ENCODE peak calls at places on chromosomes 4 and X, in seven cellular contexts. W, Z, R, U, A, K and F are unnamed samples. For H3K9me2, the result is how much of the 10 kb centered on the place peaks cover.

GRCh38 chr4:24622435-24622834 is 38.1 kb upstream of the DHX15 start:
- DNase-seq in W (no peak), Z (no peak), R (no peak), U (no peak), A (no peak), K (no peak), F (no peak)

GRCh38 chr4:168586926-168587325 is 90.1 kb downstream of the PALLD start:
- DNase-seq in W (no peak), Z (no peak), R (no peak), U (no peak), A (no peak), K (no peak), F (no peak)

GRCh38 chr4:108129226-108129625 is 39.5 kb downstream of the LEF1 start:
- DNase-seq in W (no peak), Z (no peak), R (no peak), U (no peak), A (no peak), K (no peak), F (no peak)

GRCh38 chr4:125101706-125102105 is 213.0 kb upstream of the FAT4 start:
- DNase-seq in W (no peak), Z (peak), R (no peak), U (no peak), A (no peak), K (no peak), F (no peak)

GRCh38 chrX:54045563-54046228 is 1.4 kb upstream of the PHF8 start:
- DNase-seq in W (no peak), Z (no peak), R (no peak), U (no peak), A (no peak), K (no peak), F (no peak)

GRCh38 chr4:120841580-120841979 is 80.9 kb downstream of the PRDM5 start:
- DNase-seq in W (no peak), Z (peak), R (no peak), U (no peak), A (no peak), K (no peak), F (no peak)

GRCh38 chr4:88802138-88802537 is 104.5 kb upstream of the NAP1L5 start:
- DNase-seq in W (no peak), Z (no peak), R (no peak), U (no peak), A (no peak), K (no peak), F (no peak)

GRCh38 chr4:83782591-83782990 is 246.7 kb downstream of the GPAT3 start:
- DNase-seq in W (peak), Z (no peak), R (no peak), U (no peak), A (no peak), K (no peak), F (no peak)

GRCh38 chrX:17656035-17656418 is 81.3 kb upstream of the SCML1 start:
- DNase-seq in W (no peak), Z (peak), R (no peak), U (peak), A (peak), K (no peak), F (no peak)

GRCh38 chrX:76279007-76279406 is 106.1 kb downstream of the PBDC1 start:
- DNase-seq in W (peak), Z (peak), R (peak), U (peak), A (peak), K (peak), F (peak)

GRCh38 chrX:123976671-123977316 is 15.3 kb downstream of the STAG2 start:
- DNase-seq in W (no peak), Z (peak), R (no peak), U (peak), A (peak), K (peak), F (no peak)

GRCh38 chrX:9147086-9147485 is 113.2 kb upstream of the FAM9B start:
- DNase-seq in W (no peak), Z (no peak), R (no peak), U (no peak), A (no peak), K (no peak), F (no peak)

GRCh38 chr4:100008048-100008447 is 58.0 kb upstream of the H2AZ1 start:
- DNase-seq in W (no peak), Z (peak), R (no peak), U (no peak), A (no peak), K (no peak), F (no peak)

GRCh38 chr4:52198356-52198755 is 147.3 kb downstream of the SPATA18 start:
- DNase-seq in W (no peak), Z (no peak), R (no peak), U (no peak), A (no peak), K (no peak), F (no peak)

GRCh38 chrX:38692961-38693360 is 108.3 kb upstream of the MID1IP1 start:
- DNase-seq in W (no peak), Z (no peak), R (no peak), U (no peak), A (no peak), K (no peak), F (no peak)

GRCh38 chr4:79042079-79042674 is 102.9 kb upstream of the PAQR3 start:
- DNase-seq in W (peak), Z (peak), R (peak), U (peak), A (peak), K (peak), F (peak)

GRCh38 chrX:123830309-123830708 is 29.5 kb upstream of the XIAP start:
- DNase-seq in W (no peak), Z (no peak), R (no peak), U (peak), A (peak), K (no peak), F (no peak)

GRCh38 chrX:145609951-145610511 is 207.6 kb upstream of the SLITRK2 start:
- DNase-seq in W (no peak), Z (no peak), R (no peak), U (no peak), A (no peak), K (peak), F (no peak)

GRCh38 chrX:118745570-118745969 is 18.2 kb downstream of the IL13RA1 start:
- DNase-seq in W (no peak), Z (peak), R (no peak), U (no peak), A (no peak), K (no peak), F (no peak)

GRCh38 chrX:125202486-125203378 is 116.9 kb upstream of the TEX13C start:
- DNase-seq in W (no peak), Z (no peak), R (no peak), U (peak), A (peak), K (no peak), F (no peak)

GRCh38 chrX:125193921-125194320 is 125.8 kb upstream of the TEX13C start:
- DNase-seq in W (no peak), Z (no peak), R (no peak), U (no peak), A (no peak), K (no peak), F (no peak)

GRCh38 chrX:125203737-125204578 is 115.7 kb upstream of the TEX13C start:
- DNase-seq in W (no peak), Z (peak), R (no peak), U (peak), A (peak), K (peak), F (peak)

GRCh38 chrX:125203379-125203736 is 116.3 kb upstream of the TEX13C start:
- DNase-seq in W (no peak), Z (peak), R (no peak), U (no peak), A (peak), K (no peak), F (no peak)

GRCh38 chrX:125198546-125198945 is 121.1 kb upstream of the TEX13C start:
- DNase-seq in W (no peak), Z (no peak), R (no peak), U (no peak), A (no peak), K (no peak), F (no peak)
- H3K9me2 ChIP-seq in W (under half), Z (under half), R (under half), U (under half), A (under half), K (under half), F (under half)

GRCh38 chr4:48491514-48492176 is 1.6 kb downstream of the ZAR1 start:
- DNase-seq in W (no peak), Z (no peak), R (no peak), U (no peak), A (peak), K (no peak), F (no peak)

GRCh38 chr4:48493485-48494100 is 3.5 kb downstream of the ZAR1 start:
- DNase-seq in W (no peak), Z (no peak), R (no peak), U (no peak), A (no peak), K (no peak), F (no peak)

GRCh38 chr4:48490012-48490679 is at the start of gene ZAR1:
- DNase-seq in W (no peak), Z (peak), R (no peak), U (peak), A (peak), K (no peak), F (no peak)

GRCh38 chr4:48489683-48490011 is 405 bp upstream of the ZAR1 start:
- DNase-seq in W (no peak), Z (no peak), R (no peak), U (no peak), A (peak), K (no peak), F (no peak)

DNA sequence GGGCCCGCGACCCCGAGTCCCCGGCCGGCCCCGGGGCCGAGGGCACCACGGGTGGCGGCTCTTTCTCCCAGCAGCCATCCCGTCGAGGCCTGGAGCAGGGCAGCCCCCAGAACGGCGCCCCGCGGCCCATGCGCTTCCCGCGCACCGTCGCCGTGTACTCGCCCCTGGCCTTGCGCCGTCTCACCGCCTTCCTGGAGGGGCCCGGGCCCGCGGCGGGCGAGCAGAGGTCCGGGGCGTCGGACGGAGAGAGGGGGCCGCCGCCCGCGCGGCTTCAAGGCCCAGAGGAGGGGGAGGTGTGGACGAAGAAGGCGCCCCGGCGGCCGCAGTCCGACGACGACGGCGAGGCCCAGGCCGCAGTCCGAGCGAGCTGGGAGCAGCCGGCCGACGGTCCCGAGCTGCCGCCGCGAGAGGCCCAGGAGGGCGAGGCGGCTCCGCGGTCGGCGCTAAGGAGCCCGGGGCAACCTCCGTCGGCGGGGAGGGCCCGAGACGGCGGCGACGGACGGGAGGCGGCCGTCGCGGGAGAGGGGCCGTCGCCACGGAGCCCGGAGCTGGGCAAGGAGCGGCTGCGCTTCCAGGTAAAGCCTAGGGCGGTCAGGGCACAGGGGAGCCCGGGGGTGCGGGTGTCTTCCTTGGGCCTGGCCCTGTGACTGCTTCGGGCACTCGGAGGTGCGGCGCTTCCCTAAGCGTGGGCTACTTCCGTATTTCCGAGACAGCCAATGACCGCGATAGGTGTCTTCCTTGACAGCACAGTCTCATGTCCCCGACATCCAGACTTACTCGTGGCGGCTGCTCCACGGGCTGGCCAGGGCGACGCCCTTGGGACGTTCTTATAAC is 845 bp downstream of the ZAR1 start:
- DNase-seq in W (no peak), Z (no peak), R (no peak), U (peak), A (peak), K (no peak), F (no peak)
- TF ChIP-seq EZH2 in W (no peak), Z (no peak), R (no peak), U (peak), A (no peak), K (no peak), F (no peak)

DNA sequence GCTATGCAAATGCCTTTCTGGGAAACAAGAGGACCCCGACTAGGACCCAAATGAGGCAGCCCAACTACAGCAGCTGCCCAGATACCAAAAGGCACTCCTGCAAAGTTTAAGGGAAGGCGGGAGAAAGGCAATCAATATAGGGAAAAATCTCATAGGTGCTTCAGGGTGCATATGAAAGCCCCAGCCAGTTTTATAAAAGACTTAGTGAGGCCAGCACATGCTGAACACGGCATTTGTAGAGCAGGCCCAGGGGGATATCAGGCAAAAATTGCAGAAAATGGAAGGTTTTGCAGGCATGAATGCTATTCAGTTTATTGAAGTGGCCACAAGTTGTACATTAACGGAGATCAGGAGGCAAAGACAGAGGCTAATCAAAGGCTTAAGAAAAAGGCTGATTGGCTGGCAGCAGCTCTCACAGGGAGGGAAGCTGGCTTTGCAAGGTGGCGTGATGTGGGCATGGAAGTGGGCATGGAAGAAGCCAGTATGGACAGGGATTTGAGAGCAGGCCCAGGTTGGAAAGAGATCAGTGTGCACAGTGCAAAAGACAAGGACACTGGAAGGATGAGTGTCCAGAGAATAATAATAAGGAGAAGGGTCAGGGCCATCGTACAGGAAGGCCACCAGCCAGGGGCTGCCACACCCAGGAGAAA is 37.7 kb upstream of the UGT2B7 start:
- DNase-seq in W (no peak), Z (no peak), R (no peak), U (no peak), A (peak), K (no peak), F (no peak)
- H3K9me2 ChIP-seq in W (under half), Z (under half), R (under half), U (under half), A (under half), K (under half), F (under half)

DNA sequence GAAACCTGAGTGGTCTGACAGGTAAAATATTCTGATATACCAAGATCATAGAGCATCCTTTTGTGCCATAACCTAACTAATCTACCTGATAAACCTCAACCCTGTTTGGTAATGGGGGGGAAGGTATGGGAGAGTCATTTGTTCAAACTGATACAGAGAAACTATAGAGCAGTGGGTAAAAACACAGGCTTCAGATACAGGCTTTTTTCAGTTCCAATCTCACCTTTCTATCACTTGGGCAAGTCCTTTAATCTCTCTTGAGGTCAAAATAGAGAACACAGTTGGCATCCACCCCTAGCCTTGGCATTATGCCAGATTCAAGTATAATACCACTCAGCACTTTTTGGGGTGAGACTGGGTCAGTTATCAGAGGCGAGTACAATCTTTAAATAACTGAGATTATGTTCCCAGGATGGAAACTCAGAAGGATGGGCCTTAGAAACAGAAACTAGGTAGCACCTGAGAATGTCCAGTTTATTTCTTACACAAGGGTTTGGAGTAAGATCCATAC is 880 bp upstream of the ETDC start:
- DNase-seq in W (no peak), Z (no peak), R (no peak), U (no peak), A (no peak), K (no peak), F (peak)
- TF ChIP-seq EZH2 in W (no peak), Z (no peak), R (no peak), U (no peak), A (no peak), K (no peak), F (no peak)

GRCh38 chrX:2425281-2426071 is 75.3 kb downstream of the DHRSX start:
- DNase-seq in W (no peak), Z (no peak), R (no peak), U (no peak), A (peak), K (no peak), F (no peak)

GRCh38 chrX:2427737-2428136 is 73.0 kb downstream of the DHRSX start:
- DNase-seq in W (no peak), Z (no peak), R (no peak), U (no peak), A (no peak), K (no peak), F (no peak)

GRCh38 chrX:2424317-2424716 is 76.5 kb downstream of the DHRSX start:
- DNase-seq in W (no peak), Z (no peak), R (no peak), U (no peak), A (no peak), K (no peak), F (no peak)

GRCh38 chrX:2427147-2427546 is 73.6 kb downstream of the DHRSX start:
- DNase-seq in W (no peak), Z (no peak), R (no peak), U (no peak), A (no peak), K (no peak), F (no peak)

GRCh38 chrX:2426289-2426882 is 74.4 kb downstream of the DHRSX start:
- DNase-seq in W (no peak), Z (no peak), R (no peak), U (no peak), A (no peak), K (no peak), F (no peak)
- H3K9me2 ChIP-seq in W (under half), Z (under half), R (under half), U (under half), A (under half), K (under half), F (under half)

DNA sequence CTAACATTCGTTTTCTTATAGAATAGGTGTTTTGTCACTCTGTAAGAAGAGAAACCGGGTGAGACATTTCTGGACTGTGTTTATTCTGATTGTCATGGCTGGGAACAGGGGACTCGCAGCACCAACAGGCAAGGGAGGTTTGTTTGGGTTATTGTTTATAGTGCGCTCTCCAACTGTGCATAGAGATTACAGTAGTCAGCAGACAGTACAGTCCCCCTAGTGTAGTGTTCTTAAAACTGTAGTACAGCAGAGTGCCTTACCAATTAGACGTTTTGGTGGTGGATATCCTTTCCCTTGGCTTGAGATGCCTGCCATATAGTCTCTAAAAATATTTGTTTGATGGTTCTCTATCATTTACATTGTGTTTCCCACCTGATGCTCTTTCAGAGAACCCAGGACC is 782 bp upstream of the RNF150 start:
- DNase-seq in W (no peak), Z (peak), R (no peak), U (peak), A (no peak), K (no peak), F (no peak)
- TF ChIP-seq EZH2 in W (no peak), Z (no peak), R (no peak), U (no peak), A (no peak), K (no peak), F (no peak)

DNA sequence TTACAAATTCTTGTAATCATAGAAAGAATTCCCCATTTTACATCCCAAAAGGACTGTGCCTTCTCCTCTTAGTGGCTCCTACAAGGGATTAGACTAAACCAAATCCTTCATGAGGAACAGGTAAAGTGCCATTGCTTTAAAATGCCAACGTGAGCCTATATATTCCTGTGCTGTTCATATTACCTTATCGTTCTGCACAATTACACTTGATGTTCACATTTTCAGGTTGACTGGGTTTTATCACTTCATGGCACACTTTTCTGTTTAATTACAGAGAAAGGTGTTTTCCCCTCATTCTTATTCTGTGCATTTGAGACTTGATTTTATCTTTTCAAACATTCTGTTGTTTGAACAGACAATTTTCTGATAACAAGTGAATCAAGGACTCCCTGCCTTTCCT is 645.6 kb upstream of the FTHL17 start:
- DNase-seq in W (no peak), Z (no peak), R (no peak), U (no peak), A (no peak), K (no peak), F (no peak)
- H3K9me2 ChIP-seq in W (under half), Z (under half), R (under half), U (under half), A (under half), K (under half), F (under half)